ENCODE peak calls at places on chromosome 19, in eight cellular contexts. A, Q, N, L, R, K, W and X are unnamed samples.

GRCh38 chr19:58409010-58409790 is 751 bp downstream of the ZNF584 start:
- DNase-seq in R (no peak), K (no peak), N (peak), W (peak), A (no peak), L (no peak), Q (no peak), X (no peak)

GRCh38 chr19:48745208-48745995 is 1.3 kb downstream of the IZUMO1 start:
- DNase-seq in K (no peak), N (peak), L (no peak), A (peak), Q (no peak), W (peak), R (no peak), X (peak)

GRCh38 chr19:41537789-41538188 is 38.2 kb upstream of the CEACAM21 start:
- DNase-seq in W (peak), R (no peak), Q (no peak), L (no peak), N (no peak), A (no peak), K (no peak), X (no peak)

GRCh38 chr19:993361-993830 is 6.8 kb upstream of the GRIN3B start:
- DNase-seq in N (no peak), R (no peak), K (no peak), A (no peak), L (no peak), Q (no peak), W (no peak), X (no peak)

GRCh38 chr19:455851-456546 is 4.8 kb downstream of the SHC2 start:
- DNase-seq in L (no peak), W (no peak), K (no peak), Q (no peak), N (no peak), A (no peak), R (no peak), X (no peak)

GRCh38 chr19:17159466-17160393 is 55.4 kb upstream of the USE1 start:
- DNase-seq in R (no peak), A (no peak), W (no peak), L (no peak), K (no peak), Q (no peak), N (no peak), X (no peak)

GRCh38 chr19:34124828-34125227 is 47.5 kb upstream of the LSM14A start:
- DNase-seq in N (no peak), W (no peak), R (no peak), A (no peak), Q (no peak), K (no peak), L (no peak), X (no peak)

GRCh38 chr19:56301152-56301551 is 13.5 kb downstream of the ZSCAN5A start:
- DNase-seq in A (no peak), N (no peak), Q (no peak), W (no peak), L (no peak), R (no peak), K (no peak), X (no peak)

GRCh38 chr19:2551172-2551863 is 75.4 kb downstream of the GADD45B start:
- DNase-seq in A (no peak), N (no peak), W (no peak), L (no peak), R (no peak), K (no peak), Q (no peak), X (no peak)

GRCh38 chr19:2013683-2013961 is 1.9 kb downstream of the BTBD2 start:
- DNase-seq in N (no peak), R (no peak), W (no peak), K (no peak), L (no peak), A (no peak), Q (no peak), X (no peak)

GRCh38 chr19:778910-779653 is 18.2 kb upstream of the PTBP1 start:
- DNase-seq in W (no peak), R (no peak), Q (no peak), L (no peak), A (peak), N (no peak), K (peak), X (peak)

GRCh38 chr19:39843919-39844793 is 2.0 kb downstream of the FBL start:
- DNase-seq in Q (no peak), W (no peak), K (no peak), A (peak), R (no peak), N (no peak), L (no peak), X (peak)

GRCh38 chr19:48489608-48490216 is 20.5 kb downstream of the CYTH2 start:
- DNase-seq in K (peak), L (peak), R (peak), W (peak), Q (no peak), A (peak), N (peak), X (peak)

GRCh38 chr19:29467824-29468401 is 57.9 kb upstream of the VSTM2B start:
- DNase-seq in W (no peak), R (no peak), A (no peak), K (no peak), Q (no peak), L (no peak), N (peak), X (peak)

GRCh38 chr19:13825489-13826475 is 30.5 kb downstream of the ZSWIM4 start:
- DNase-seq in A (no peak), W (no peak), N (peak), K (no peak), L (no peak), Q (no peak), R (no peak), X (no peak)

GRCh38 chr19:44548736-44549135 is 19.3 kb upstream of the CEACAM20 start:
- DNase-seq in L (no peak), R (no peak), A (peak), W (no peak), N (no peak), K (no peak), Q (no peak), X (no peak)

GRCh38 chr19:5804516-5805464 is at the start of gene NRTN:
- DNase-seq in A (no peak), W (no peak), N (peak), R (no peak), K (no peak), Q (no peak), L (no peak), X (peak)

GRCh38 chr19:38429055-38429810 is 3.2 kb upstream of the RASGRP4 start:
- DNase-seq in W (no peak), R (no peak), K (no peak), N (no peak), L (no peak), Q (no peak), A (no peak), X (no peak)

GRCh38 chr19:28534740-28535351 is 678.1 kb downstream of the UQCRFS1 start:
- DNase-seq in A (no peak), K (no peak), R (no peak), N (no peak), Q (no peak), W (no peak), L (no peak), X (no peak)

GRCh38 chr19:10602330-10603083 is 15.4 kb upstream of the AP1M2 start:
- DNase-seq in W (peak), N (peak), K (peak), L (peak), R (peak), Q (no peak), A (peak), X (peak)

GRCh38 chr19:2212861-2213711 is 23.0 kb downstream of the PLEKHJ1 start:
- DNase-seq in A (no peak), Q (no peak), R (no peak), K (no peak), W (no peak), N (no peak), L (no peak), X (no peak)

GRCh38 chr19:40553885-40554857 is 22.5 kb upstream of the SHKBP1 start:
- DNase-seq in W (no peak), Q (no peak), N (no peak), K (no peak), L (no peak), A (no peak), R (no peak), X (no peak)

GRCh38 chr19:4360641-4361151 is 17.3 kb downstream of the MPND start:
- DNase-seq in Q (no peak), R (no peak), W (no peak), N (peak), K (no peak), L (no peak), A (no peak), X (no peak)

GRCh38 chr19:14835011-14835410 is at the start of the genes OR7A5 and OR7C1:
- DNase-seq in Q (no peak), R (no peak), K (no peak), L (no peak), W (no peak), A (no peak), N (no peak), X (no peak)

GRCh38 chr19:28941833-28942232 is 271.1 kb downstream of the UQCRFS1 start:
- DNase-seq in L (no peak), Q (no peak), W (no peak), K (no peak), N (no peak), A (no peak), R (no peak), X (no peak)

GRCh38 chr19:4624733-4625362 is 14.5 kb upstream of the TNFAIP8L1 start:
- DNase-seq in Q (no peak), R (no peak), N (peak), K (no peak), W (peak), A (no peak), L (no peak), X (peak)

GRCh38 chr19:56141416-56141992 is 417 bp downstream of the ZNF444 start:
- DNase-seq in R (no peak), K (no peak), A (no peak), N (no peak), L (no peak), Q (no peak), W (no peak), X (no peak)

GRCh38 chr19:6230991-6231448 is 48.8 kb downstream of the MLLT1 start:
- DNase-seq in Q (no peak), A (no peak), L (no peak), W (no peak), K (no peak), N (no peak), R (no peak), X (no peak)

GRCh38 chr19:29835447-29835846 is 23.7 kb downstream of the CCNE1 start:
- DNase-seq in A (no peak), W (no peak), L (no peak), Q (no peak), K (no peak), R (no peak), N (no peak), X (no peak)

GRCh38 chr19:30479231-30479630 is 107.0 kb downstream of the ZNF536 start:
- DNase-seq in R (no peak), A (no peak), K (no peak), L (no peak), W (no peak), N (no peak), Q (no peak), X (no peak)

GRCh38 chr19:39679056-39679790 is 23.5 kb downstream of the LGALS16 start:
- DNase-seq in L (no peak), Q (no peak), R (peak), N (no peak), K (no peak), W (no peak), A (no peak), X (no peak)

GRCh38 chr19:4138445-4138844 is 14.5 kb upstream of the MAP2K2 start:
- DNase-seq in Q (no peak), R (no peak), L (no peak), N (no peak), K (no peak), A (no peak), W (no peak), X (no peak)

GRCh38 chr19:43432866-43433673 is 18.4 kb downstream of the TEX101 start:
- DNase-seq in K (no peak), L (peak), W (peak), R (peak), A (peak), Q (no peak), N (peak), X (peak)

GRCh38 chr19:1590641-1591397 is 1.8 kb downstream of the MBD3 start:
- DNase-seq in W (peak), R (no peak), L (no peak), A (no peak), Q (no peak), N (no peak), K (no peak), X (no peak)

GRCh38 chr19:7871530-7872305 is 2.5 kb downstream of the PRR36 start:
- DNase-seq in L (peak), K (peak), W (no peak), A (peak), Q (peak), R (peak), N (peak), X (peak)

GRCh38 chr19:45474941-45475516 is 7.2 kb downstream of the FOSB start:
- DNase-seq in W (no peak), N (no peak), L (no peak), Q (no peak), K (no peak), A (no peak), R (no peak), X (no peak)

GRCh38 chr19:38247734-38248268 is 8.4 kb downstream of the PPP1R14A start:
- DNase-seq in N (peak), L (no peak), W (no peak), R (no peak), Q (no peak), K (no peak), A (no peak), X (no peak)

GRCh38 chr19:1251233-1251502 is 2.8 kb downstream of the MIDN start:
- DNase-seq in N (peak), A (no peak), K (no peak), Q (no peak), L (no peak), W (peak), R (no peak), X (no peak)

GRCh38 chr19:3785464-3785937 is 680 bp downstream of the MATK start:
- DNase-seq in R (no peak), W (no peak), Q (no peak), K (no peak), N (no peak), A (no peak), L (no peak), X (no peak)

GRCh38 chr19:18496167-18496979 is 25.5 kb downstream of the ELL start:
- DNase-seq in Q (no peak), K (no peak), N (no peak), A (peak), R (no peak), W (no peak), L (no peak), X (no peak)